ENCODE peak calls at places on chromosome 13, in six cellular contexts. F is HCT116, N is HepG2, J is stomach, C is spleen, I is transverse colon. R is an unnamed sample.
A peak's percentile ranks its signal among the peaks of the same experiment; 100 is the strongest.

GRCh38 chr13:45512148-45512498 is 47.4 kb downstream of the COG3 start:
- DNase-seq in N (no peak), I (no peak), J (no peak), F (no peak), C (no peak), R (no peak)

GRCh38 chr13:71577127-71577526 is 289.9 kb downstream of the DACH1 start:
- DNase-seq in I (no peak), F (no peak), J (no peak), N (no peak), C (no peak), R (no peak)

GRCh38 chr13:60922526-60923231 is 493.0 kb downstream of the PCDH20 start:
- DNase-seq in N (no peak), F (no peak), J (no peak), I (no peak), C (no peak), R (no peak)

GRCh38 chr13:68099616-68100015 is 869.5 kb upstream of the PCDH9 start:
- DNase-seq in J (no peak), N (no peak), I (no peak), C (no peak), F (peak; percentile 0), R (no peak)

GRCh38 chr13:24270639-24271131 is 38.7 kb upstream of the C1QTNF9 start:
- DNase-seq in N (peak; percentile 47), C (peak; percentile 93), J (peak; percentile 61), F (no peak), I (peak; percentile 62), R (no peak)

GRCh38 chr13:47178090-47178950 is 281.5 kb upstream of the HTR2A start:
- DNase-seq in J (no peak), N (no peak), F (no peak), I (no peak), C (no peak), R (no peak)

GRCh38 chr13:37753776-37754175 is 115.8 kb downstream of the TRPC4 start:
- DNase-seq in C (no peak), N (no peak), J (no peak), F (no peak), I (no peak), R (no peak)

GRCh38 chr13:52739468-52740071 is at the start of gene CNMD:
- DNase-seq in F (no peak), I (no peak), C (no peak), N (no peak), J (no peak), R (no peak)

GRCh38 chr13:112781287-112781686 is 91.4 kb downstream of the ATP11A start:
- DNase-seq in N (no peak), F (no peak), I (no peak), J (peak; percentile 17), C (no peak), R (no peak)

GRCh38 chr13:98706446-98707110 is 45.9 kb downstream of the SLC15A1 start:
- DNase-seq in N (peak; percentile 7), F (no peak), C (no peak), I (no peak), J (no peak), R (no peak)

GRCh38 chr13:90884066-90884465 is 463.4 kb upstream of the MIR17HG start:
- DNase-seq in N (no peak), C (no peak), J (no peak), F (no peak), I (no peak), R (no peak)

GRCh38 chr13:26590951-26591350 is 33.5 kb downstream of the WASF3 start:
- DNase-seq in I (no peak), N (peak; percentile 75), F (no peak), J (no peak), C (no peak), R (no peak)

GRCh38 chr13:45950343-45950995 is 98.9 kb upstream of the SIAH3 start:
- DNase-seq in C (no peak), J (no peak), N (no peak), F (no peak), I (no peak), R (no peak)

GRCh38 chr13:53941588-53942190 is 913.1 kb downstream of the OLFM4 start:
- DNase-seq in C (no peak), I (no peak), N (no peak), J (no peak), F (no peak), R (no peak)

GRCh38 chr13:75650991-75651390 is 14.9 kb downstream of the LMO7 start:
- DNase-seq in C (no peak), N (no peak), I (no peak), F (no peak), J (no peak), R (no peak)
- H3K4me1 ChIP-seq in C (no peaks in the 10 kb centered on the region), N (no peaks in the 10 kb centered on the region), I (no peaks in the 10 kb centered on the region), F (no peaks in the 10 kb centered on the region), J (no peaks in the 10 kb centered on the region), R (no peaks in the 10 kb centered on the region)

GRCh38 chr13:85549819-85550218 is 249.4 kb downstream of the SLITRK6 start:
- DNase-seq in J (no peak), N (no peak), I (no peak), F (no peak), C (no peak), R (no peak)
- TF ChIP-seq POLR2AphosphoS5 in J (no peak), N (no peak), I (no peak), F (no peak), C (no peak), R (no peak)

DNA sequence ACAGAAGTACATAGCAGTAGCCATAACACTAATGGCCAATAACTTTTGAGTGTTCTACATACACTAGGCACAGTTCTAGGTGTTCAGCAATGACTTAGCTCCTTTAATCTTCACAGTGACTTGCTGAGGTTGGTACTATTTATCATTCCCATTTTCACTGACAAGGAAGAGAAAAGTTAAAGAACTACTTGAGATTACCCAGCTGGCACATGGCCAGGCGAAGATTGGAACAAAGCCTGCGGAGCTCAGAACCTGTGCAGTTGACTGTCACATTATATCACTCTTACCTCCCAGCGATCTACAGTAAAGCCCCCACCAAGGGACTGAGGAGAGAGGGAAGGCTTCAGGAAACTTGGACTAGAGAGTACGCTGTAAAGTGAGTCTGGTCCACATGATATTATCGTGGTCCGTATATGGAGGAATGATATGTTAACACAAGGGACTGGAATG is 42.4 kb upstream of the WDFY2 start:
- DNase-seq in C (no peak), F (no peak), I (peak; percentile 33), J (peak; percentile 64), N (no peak), R (no peak)
- H3K27ac ChIP-seq in C (no peak overlapping the region), F (no peak overlapping the region), I (peak overlapping the region; percentile 60), J (peak overlapping the region; percentile 67), N (no peak overlapping the region), R (peak overlapping the region; percentile 21)

DNA sequence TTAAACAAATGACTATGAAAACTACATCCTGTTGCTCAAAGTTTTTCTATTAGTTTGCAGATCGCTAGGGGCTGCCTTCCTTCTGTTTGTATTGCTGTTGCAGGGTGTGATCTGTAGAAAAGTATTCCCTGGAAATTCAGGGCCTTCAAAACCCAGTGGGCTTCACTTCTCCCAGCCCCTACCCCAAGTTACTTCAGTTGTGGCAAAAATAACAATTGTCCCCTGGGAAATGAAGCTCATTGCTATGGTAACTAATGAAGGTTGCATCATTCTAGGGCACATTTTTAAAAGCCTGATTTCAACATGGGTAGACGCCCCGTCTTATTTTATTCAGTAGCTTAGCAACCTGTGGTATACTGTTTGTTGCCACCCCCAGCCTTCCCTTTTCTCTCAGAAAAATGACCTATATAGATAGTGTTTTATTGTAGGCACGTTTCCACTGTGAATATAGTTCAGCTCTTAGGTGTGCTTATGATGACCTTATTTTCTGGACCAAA is 60.9 kb downstream of the WDFY2 start:
- DNase-seq in I (no peak), N (no peak), J (no peak), C (no peak), F (no peak), R (no peak)
- H3K4me1 ChIP-seq in I (peaks cover 14% of the 10 kb centered on the region), N (peaks cover 58% of the 10 kb centered on the region), J (peaks cover 29% of the 10 kb centered on the region), C (peaks cover 39% of the 10 kb centered on the region), F (peaks cover 27% of the 10 kb centered on the region), R (no peaks in the 10 kb centered on the region)

GRCh38 chr13:30112602-30113435 is 194.5 kb downstream of the KATNAL1 start:
- DNase-seq in C (peak; percentile 89), N (peak; percentile 66), F (peak; percentile 61), J (peak; percentile 85), I (peak; percentile 89), R (peak; percentile 76)
- TF ChIP-seq POLR2AphosphoS5 in C (no peak), N (no peak), F (no peak), J (peak; percentile 67), I (peak; percentile 56), R (peak; percentile 85)

GRCh38 chr13:78881746-78882145 is 222.8 kb upstream of the OBI1 start:
- DNase-seq in F (no peak), J (no peak), C (no peak), N (no peak), I (no peak), R (no peak)
- H3K27ac ChIP-seq in F (no peak overlapping the region), J (no peak overlapping the region), C (no peak overlapping the region), N (no peak overlapping the region), I (no peak overlapping the region), R (no peak overlapping the region)

GRCh38 chr13:114068723-114069322 is 63.6 kb downstream of the RASA3 start:
- DNase-seq in J (no peak), N (no peak), F (no peak), I (peak; percentile 14), C (peak; percentile 81), R (no peak)

GRCh38 chr13:114066956-114067355 is 65.5 kb downstream of the RASA3 start:
- DNase-seq in C (peak; percentile 79), I (no peak), F (no peak), J (no peak), N (no peak), R (no peak)

GRCh38 chr13:114067381-114067885 is 65.0 kb downstream of the RASA3 start:
- DNase-seq in C (no peak), F (no peak), I (no peak), J (no peak), N (no peak), R (no peak)

GRCh38 chr13:114069376-114070097 is 62.9 kb downstream of the RASA3 start:
- DNase-seq in N (no peak), J (no peak), C (no peak), I (peak; percentile 7), F (no peak), R (no peak)

GRCh38 chr13:114067886-114068722 is 64.3 kb downstream of the RASA3 start:
- DNase-seq in J (no peak), I (peak; percentile 72), N (no peak), C (no peak), F (no peak), R (no peak)
- H3K4me1 ChIP-seq in J (peaks cover 54% of the 10 kb centered on the region), I (peaks cover 54% of the 10 kb centered on the region), N (peaks cover 18% of the 10 kb centered on the region), C (peaks cover 62% of the 10 kb centered on the region), F (peaks cover 28% of the 10 kb centered on the region), R (peaks cover 7% of the 10 kb centered on the region)